ENCODE peak calls at places on chromosome 2, in ten cellular contexts. One of them, this sample, is unnamed.
A peak's percentile ranks its signal among the peaks of the same experiment; 100 is the strongest.

GRCh38 chr2:201852878-201853415 is 46.6 kb downstream of the CDK15 start:
- DNase-seq in adrenal gland: no peak
- DNase-seq in hypothalamus: no peak
- DNase-seq in uterus: no peak
- DNase-seq in thoracic aorta: no peak
- DNase-seq in stimulated activated CD4-positive, alpha-beta T cell treated with anti-CD3 and anti-CD28 coated beads, Interleukin-1b, Interleukin-23, amount 100 ng/mL, for 1 hour: no peak
- DNase-seq in NCI-H2029: no peak
- DNase-seq in hippocampal formation: no peak
- DNase-seq in activated T-cell treated with anti-CD3 and anti-CD28 coated beads, Interleukin-2, amount 50 U/mL, for 1 hour: no peak
- DNase-seq in 8988T: no peak
- DNase-seq in this sample: no peak

GRCh38 chr2:127525692-127526141 is 572 bp downstream of the IWS1 start:
- DNase-seq in adrenal gland: peak; percentile 38
- DNase-seq in hypothalamus: no peak
- DNase-seq in uterus: no peak
- DNase-seq in thoracic aorta: no peak
- DNase-seq in stimulated activated CD4-positive, alpha-beta T cell treated with anti-CD3 and anti-CD28 coated beads, Interleukin-1b, Interleukin-23, amount 100 ng/mL, for 1 hour: no peak
- DNase-seq in NCI-H2029: no peak
- DNase-seq in hippocampal formation: no peak
- DNase-seq in activated T-cell treated with anti-CD3 and anti-CD28 coated beads, Interleukin-2, amount 50 U/mL, for 1 hour: peak; percentile 24
- DNase-seq in 8988T: no peak
- DNase-seq in this sample: no peak

GRCh38 chr2:66433945-66434678 is 813 bp upstream of the MEIS1 start:
- DNase-seq in adrenal gland: peak; percentile 88
- DNase-seq in hypothalamus: peak; percentile 52
- DNase-seq in uterus: peak; percentile 59
- DNase-seq in thoracic aorta: no peak
- DNase-seq in stimulated activated CD4-positive, alpha-beta T cell treated with anti-CD3 and anti-CD28 coated beads, Interleukin-1b, Interleukin-23, amount 100 ng/mL, for 1 hour: no peak
- DNase-seq in NCI-H2029: peak; percentile 51
- DNase-seq in hippocampal formation: peak; percentile 58
- DNase-seq in activated T-cell treated with anti-CD3 and anti-CD28 coated beads, Interleukin-2, amount 50 U/mL, for 1 hour: no peak
- DNase-seq in 8988T: no peak
- DNase-seq in this sample: peak; percentile 35

GRCh38 chr2:145800201-145801091 is 1280.5 kb upstream of the ZEB2 start:
- DNase-seq in adrenal gland: no peak
- DNase-seq in hypothalamus: no peak
- DNase-seq in uterus: no peak
- DNase-seq in thoracic aorta: no peak
- DNase-seq in stimulated activated CD4-positive, alpha-beta T cell treated with anti-CD3 and anti-CD28 coated beads, Interleukin-1b, Interleukin-23, amount 100 ng/mL, for 1 hour: no peak
- DNase-seq in NCI-H2029: no peak
- DNase-seq in hippocampal formation: no peak
- DNase-seq in activated T-cell treated with anti-CD3 and anti-CD28 coated beads, Interleukin-2, amount 50 U/mL, for 1 hour: no peak
- DNase-seq in 8988T: no peak
- DNase-seq in this sample: peak; percentile 34

GRCh38 chr2:231464576-231465540 is 574 bp upstream of the NCL start:
- DNase-seq in adrenal gland: peak; percentile 99
- DNase-seq in hypothalamus: peak; percentile 98
- DNase-seq in uterus: peak; percentile 98
- DNase-seq in thoracic aorta: peak; percentile 91
- DNase-seq in stimulated activated CD4-positive, alpha-beta T cell treated with anti-CD3 and anti-CD28 coated beads, Interleukin-1b, Interleukin-23, amount 100 ng/mL, for 1 hour: peak; percentile 100
- DNase-seq in NCI-H2029: peak; percentile 94
- DNase-seq in hippocampal formation: peak; percentile 97
- DNase-seq in activated T-cell treated with anti-CD3 and anti-CD28 coated beads, Interleukin-2, amount 50 U/mL, for 1 hour: peak; percentile 99
- DNase-seq in 8988T: peak; percentile 89
- DNase-seq in this sample: peak; percentile 90

GRCh38 chr2:238449909-238450417 is 23.2 kb downstream of the ASB1 start:
- DNase-seq in adrenal gland: peak; percentile 93
- DNase-seq in hypothalamus: no peak
- DNase-seq in uterus: peak; percentile 54
- DNase-seq in thoracic aorta: no peak
- DNase-seq in stimulated activated CD4-positive, alpha-beta T cell treated with anti-CD3 and anti-CD28 coated beads, Interleukin-1b, Interleukin-23, amount 100 ng/mL, for 1 hour: no peak
- DNase-seq in NCI-H2029: no peak
- DNase-seq in hippocampal formation: no peak
- DNase-seq in activated T-cell treated with anti-CD3 and anti-CD28 coated beads, Interleukin-2, amount 50 U/mL, for 1 hour: no peak
- DNase-seq in 8988T: no peak
- DNase-seq in this sample: peak; percentile 60

GRCh38 chr2:38077431-38077769 is 1.4 kb upstream of the CYP1B1 start:
- DNase-seq in adrenal gland: no peak
- DNase-seq in hypothalamus: no peak
- DNase-seq in uterus: no peak
- DNase-seq in thoracic aorta: no peak
- DNase-seq in stimulated activated CD4-positive, alpha-beta T cell treated with anti-CD3 and anti-CD28 coated beads, Interleukin-1b, Interleukin-23, amount 100 ng/mL, for 1 hour: no peak
- DNase-seq in NCI-H2029: no peak
- DNase-seq in hippocampal formation: no peak
- DNase-seq in activated T-cell treated with anti-CD3 and anti-CD28 coated beads, Interleukin-2, amount 50 U/mL, for 1 hour: no peak
- DNase-seq in 8988T: no peak
- DNase-seq in this sample: no peak

GRCh38 chr2:204705243-204705971 is 160.1 kb downstream of the PARD3B start:
- DNase-seq in adrenal gland: no peak
- DNase-seq in hypothalamus: no peak
- DNase-seq in uterus: no peak
- DNase-seq in thoracic aorta: no peak
- DNase-seq in stimulated activated CD4-positive, alpha-beta T cell treated with anti-CD3 and anti-CD28 coated beads, Interleukin-1b, Interleukin-23, amount 100 ng/mL, for 1 hour: no peak
- DNase-seq in NCI-H2029: no peak
- DNase-seq in hippocampal formation: no peak
- DNase-seq in activated T-cell treated with anti-CD3 and anti-CD28 coated beads, Interleukin-2, amount 50 U/mL, for 1 hour: no peak
- DNase-seq in 8988T: no peak
- DNase-seq in this sample: no peak

GRCh38 chr2:70123051-70123828 is 36.0 kb downstream of the PCBP1 start:
- DNase-seq in adrenal gland: peak; percentile 74
- DNase-seq in hypothalamus: no peak
- DNase-seq in uterus: peak; percentile 70
- DNase-seq in thoracic aorta: no peak
- DNase-seq in stimulated activated CD4-positive, alpha-beta T cell treated with anti-CD3 and anti-CD28 coated beads, Interleukin-1b, Interleukin-23, amount 100 ng/mL, for 1 hour: no peak
- DNase-seq in NCI-H2029: no peak
- DNase-seq in hippocampal formation: no peak
- DNase-seq in activated T-cell treated with anti-CD3 and anti-CD28 coated beads, Interleukin-2, amount 50 U/mL, for 1 hour: peak; percentile 19
- DNase-seq in 8988T: no peak
- DNase-seq in this sample: no peak

GRCh38 chr2:85949280-85949679 is 60.5 kb upstream of the ST3GAL5 start:
- DNase-seq in adrenal gland: peak; percentile 59
- DNase-seq in hypothalamus: no peak
- DNase-seq in uterus: no peak
- DNase-seq in thoracic aorta: no peak
- DNase-seq in stimulated activated CD4-positive, alpha-beta T cell treated with anti-CD3 and anti-CD28 coated beads, Interleukin-1b, Interleukin-23, amount 100 ng/mL, for 1 hour: no peak
- DNase-seq in NCI-H2029: peak; percentile 32
- DNase-seq in hippocampal formation: no peak
- DNase-seq in activated T-cell treated with anti-CD3 and anti-CD28 coated beads, Interleukin-2, amount 50 U/mL, for 1 hour: no peak
- DNase-seq in 8988T: no peak
- DNase-seq in this sample: no peak

GRCh38 chr2:74573747-74574562 is 19.4 kb downstream of the DOK1 start:
- DNase-seq in adrenal gland: no peak
- DNase-seq in hypothalamus: no peak
- DNase-seq in uterus: no peak
- DNase-seq in thoracic aorta: no peak
- DNase-seq in stimulated activated CD4-positive, alpha-beta T cell treated with anti-CD3 and anti-CD28 coated beads, Interleukin-1b, Interleukin-23, amount 100 ng/mL, for 1 hour: no peak
- DNase-seq in NCI-H2029: no peak
- DNase-seq in hippocampal formation: no peak
- DNase-seq in activated T-cell treated with anti-CD3 and anti-CD28 coated beads, Interleukin-2, amount 50 U/mL, for 1 hour: no peak
- DNase-seq in 8988T: no peak
- DNase-seq in this sample: no peak

GRCh38 chr2:9286553-9287399 is 80.2 kb downstream of the ASAP2 start:
- DNase-seq in adrenal gland: no peak
- DNase-seq in hypothalamus: no peak
- DNase-seq in uterus: no peak
- DNase-seq in thoracic aorta: no peak
- DNase-seq in stimulated activated CD4-positive, alpha-beta T cell treated with anti-CD3 and anti-CD28 coated beads, Interleukin-1b, Interleukin-23, amount 100 ng/mL, for 1 hour: no peak
- DNase-seq in NCI-H2029: no peak
- DNase-seq in hippocampal formation: no peak
- DNase-seq in activated T-cell treated with anti-CD3 and anti-CD28 coated beads, Interleukin-2, amount 50 U/mL, for 1 hour: no peak
- DNase-seq in 8988T: no peak
- DNase-seq in this sample: no peak

GRCh38 chr2:14583802-14584201 is 48.7 kb upstream of the LRATD1 start:
- DNase-seq in adrenal gland: no peak
- DNase-seq in hypothalamus: no peak
- DNase-seq in uterus: no peak
- DNase-seq in thoracic aorta: no peak
- DNase-seq in stimulated activated CD4-positive, alpha-beta T cell treated with anti-CD3 and anti-CD28 coated beads, Interleukin-1b, Interleukin-23, amount 100 ng/mL, for 1 hour: no peak
- DNase-seq in NCI-H2029: no peak
- DNase-seq in hippocampal formation: no peak
- DNase-seq in activated T-cell treated with anti-CD3 and anti-CD28 coated beads, Interleukin-2, amount 50 U/mL, for 1 hour: no peak
- DNase-seq in 8988T: no peak
- DNase-seq in this sample: no peak

GRCh38 chr2:167438206-167438605 is 549.9 kb downstream of the XIRP2 start:
- DNase-seq in adrenal gland: no peak
- DNase-seq in hypothalamus: no peak
- DNase-seq in uterus: no peak
- DNase-seq in thoracic aorta: no peak
- DNase-seq in stimulated activated CD4-positive, alpha-beta T cell treated with anti-CD3 and anti-CD28 coated beads, Interleukin-1b, Interleukin-23, amount 100 ng/mL, for 1 hour: no peak
- DNase-seq in NCI-H2029: no peak
- DNase-seq in hippocampal formation: no peak
- DNase-seq in activated T-cell treated with anti-CD3 and anti-CD28 coated beads, Interleukin-2, amount 50 U/mL, for 1 hour: no peak
- DNase-seq in 8988T: no peak
- DNase-seq in this sample: peak; percentile 10

This sample was measured in HuH-7.5.